ENCODE peak calls at places on chromosomes 4 and X, in nine cellular contexts. Z is left lung, Q is esophagus muscularis mucosa, O is vagina, U is uterus, F is OCI-LY7, E is aorta, N is upper lobe of left lung, I is lung. W is an unnamed sample. For H3K4me1, the result is how much of the 10 kb centered on the place peaks cover.

GRCh38 chr4:47531241-47531953 is 46.3 kb downstream of the ATP10D start:
- DNase-seq in U (no peak), O (no peak), Q (no peak), I (no peak), E (peak), F (no peak), Z (no peak), N (peak), W (peak)

GRCh38 chr4:14022428-14022827 is 394.9 kb upstream of the BOD1L1 start:
- DNase-seq in N (no peak), Q (no peak), I (no peak), U (no peak), Z (no peak), E (no peak), F (no peak), O (no peak), W (no peak)

GRCh38 chr4:154189346-154189745 is 302.3 kb downstream of the DCHS2 start:
- DNase-seq in O (no peak), F (no peak), I (no peak), N (no peak), Q (no peak), U (no peak), E (no peak), Z (no peak), W (no peak)

GRCh38 chr4:187090401-187090800 is 366.7 kb upstream of the FAT1 start:
- DNase-seq in Q (no peak), E (no peak), U (no peak), Z (no peak), F (no peak), I (no peak), N (no peak), O (no peak), W (no peak)

GRCh38 chrX:78527263-78527662 is 131.9 kb downstream of the RTL3 start:
- DNase-seq in N (no peak), Z (no peak), I (no peak), U (no peak), Q (no peak), O (no peak), E (no peak), F (no peak), W (no peak)

GRCh38 chr4:2341911-2342652 is 76.4 kb downstream of the ZFYVE28 start:
- DNase-seq in Q (no peak), F (no peak), U (peak), E (peak), I (no peak), N (peak), O (peak), Z (peak), W (no peak)

GRCh38 chr4:75099321-75099720 is 166.4 kb downstream of the PARM1 start:
- DNase-seq in F (peak), E (no peak), U (no peak), O (no peak), Z (no peak), I (no peak), Q (no peak), N (no peak), W (no peak)

GRCh38 chr4:4338201-4338600 is 48.1 kb downstream of the ZBTB49 start:
- DNase-seq in O (no peak), N (no peak), Z (no peak), Q (no peak), F (no peak), E (no peak), I (no peak), U (no peak), W (no peak)

GRCh38 chrX:18638397-18638796 is 33.5 kb downstream of the RS1 start:
- DNase-seq in Z (no peak), F (no peak), N (no peak), E (no peak), I (no peak), U (no peak), O (no peak), Q (no peak), W (no peak)

GRCh38 chr4:17690135-17690534 is 75.7 kb downstream of the MED28 start:
- DNase-seq in U (no peak), Q (peak), F (no peak), O (no peak), N (no peak), Z (no peak), E (no peak), I (no peak), W (no peak)

GRCh38 chr4:22500831-22501714 is 14.8 kb downstream of the ADGRA3 start:
- DNase-seq in F (no peak), N (peak), E (no peak), O (no peak), I (no peak), U (no peak), Q (peak), Z (no peak), W (no peak)

GRCh38 chr4:183130328-183131155 is 31.5 kb downstream of the WWC2 start:
- DNase-seq in O (no peak), I (peak), Q (no peak), U (no peak), N (peak), Z (no peak), E (no peak), F (no peak), W (no peak)

GRCh38 chrX:37685452-37686347 is at the start of gene XK:
- DNase-seq in Q (no peak), U (peak), F (no peak), Z (peak), N (peak), I (peak), O (no peak), E (peak), W (peak)

GRCh38 chr4:156473175-156473574 is 498.4 kb downstream of the PDGFC start:
- DNase-seq in Q (no peak), N (no peak), O (no peak), E (no peak), I (no peak), Z (no peak), F (no peak), U (no peak), W (no peak)

GRCh38 chr4:166078956-166079355 is 205.9 kb downstream of the TLL1 start:
- DNase-seq in Z (no peak), I (no peak), U (no peak), F (no peak), N (no peak), O (no peak), Q (no peak), E (no peak), W (no peak)

GRCh38 chrX:74449322-74449936 is 28.1 kb downstream of the SLC16A2 start:
- DNase-seq in O (peak), Z (no peak), F (no peak), E (no peak), Q (no peak), I (no peak), U (no peak), N (no peak), W (no peak)

GRCh38 chr4:155667538-155668511 is 1.2 kb downstream of the GUCY1A1 start:
- DNase-seq in Z (peak), N (peak), I (peak), E (peak), U (peak), Q (no peak), O (no peak), F (no peak), W (no peak)

GRCh38 chr4:5918331-5919030 is 25.6 kb upstream of the CRMP1 start:
- DNase-seq in Z (no peak), I (no peak), F (no peak), O (no peak), N (no peak), E (no peak), Q (no peak), U (no peak), W (no peak)

GRCh38 chr4:168893807-168894206 is 116.2 kb downstream of the CBR4 start:
- DNase-seq in E (no peak), U (no peak), I (no peak), F (no peak), Q (no peak), O (no peak), Z (no peak), N (no peak), W (no peak)

GRCh38 chr4:184450045-184450444 is 24.3 kb downstream of the IRF2 start:
- DNase-seq in N (no peak), F (no peak), Z (no peak), Q (no peak), E (no peak), I (no peak), O (no peak), U (no peak), W (no peak)
- H3K4me3 ChIP-seq in N (no peak), F (no peak), Z (peak), Q (no peak), E (no peak), I (no peak), O (no peak), U (no peak), W (no peak)

GRCh38 chr4:176927117-176927516 is 134.4 kb upstream of the VEGFC start:
- DNase-seq in F (no peak), N (no peak), U (no peak), O (no peak), Q (no peak), I (no peak), E (no peak), Z (no peak), W (no peak)
- H3K27ac ChIP-seq in F (no peak), N (no peak), U (no peak), O (no peak), Q (no peak), I (no peak), E (no peak), Z (no peak), W (no peak)

DNA sequence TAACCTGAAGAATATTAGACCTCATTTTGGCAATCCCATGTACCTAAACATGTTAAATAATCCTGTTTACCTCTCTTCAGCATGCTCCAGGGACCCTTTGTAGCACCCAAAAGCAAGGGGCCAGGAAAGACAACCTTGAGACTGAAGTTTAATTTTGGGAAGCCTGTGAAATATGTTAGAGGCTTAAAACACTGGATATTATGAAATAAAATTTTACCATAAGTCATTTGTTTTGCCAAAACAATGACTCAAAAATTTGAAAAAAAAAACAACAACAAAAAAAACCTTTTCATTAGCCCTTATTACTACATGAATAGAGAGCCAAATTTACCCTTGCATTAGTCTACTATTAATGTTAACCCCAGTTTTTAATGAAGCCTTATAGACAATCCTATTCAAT is 49.7 kb downstream of the HMGB2 start:
- DNase-seq in F (no peak), U (no peak), E (no peak), O (no peak), I (no peak), N (no peak), Q (no peak), Z (no peak), W (no peak)
- H3K4me1 ChIP-seq in F (under half), U (under half), E (under half), O (under half), I (under half), N (under half), Q (under half), Z (under half), W (under half)

GRCh38 chrX:104134583-104135261 is 22.1 kb downstream of the SLC25A53 start:
- DNase-seq in U (no peak), Q (no peak), N (no peak), I (no peak), F (no peak), E (no peak), Z (no peak), O (no peak), W (no peak)

GRCh38 chrX:104141087-104141760 is 15.6 kb downstream of the SLC25A53 start:
- DNase-seq in N (no peak), Q (no peak), I (no peak), F (no peak), E (no peak), O (no peak), U (no peak), Z (no peak), W (no peak)

GRCh38 chrX:104135677-104136076 is 21.1 kb downstream of the SLC25A53 start:
- DNase-seq in F (no peak), Z (no peak), I (no peak), Q (no peak), U (no peak), E (no peak), N (no peak), O (no peak), W (no peak)

GRCh38 chrX:104137496-104137895 is 19.3 kb downstream of the SLC25A53 start:
- DNase-seq in Z (no peak), E (no peak), U (no peak), O (no peak), I (no peak), Q (no peak), N (no peak), F (peak), W (no peak)

GRCh38 chrX:104136241-104137019 is 20.4 kb downstream of the SLC25A53 start:
- DNase-seq in Z (no peak), N (peak), U (peak), Q (no peak), O (no peak), I (peak), F (peak), E (peak), W (peak)
- H3K4me3 ChIP-seq in Z (no peak), N (peak), U (peak), Q (peak), O (peak), I (peak), F (no peak), E (peak), W (no peak)

DNA sequence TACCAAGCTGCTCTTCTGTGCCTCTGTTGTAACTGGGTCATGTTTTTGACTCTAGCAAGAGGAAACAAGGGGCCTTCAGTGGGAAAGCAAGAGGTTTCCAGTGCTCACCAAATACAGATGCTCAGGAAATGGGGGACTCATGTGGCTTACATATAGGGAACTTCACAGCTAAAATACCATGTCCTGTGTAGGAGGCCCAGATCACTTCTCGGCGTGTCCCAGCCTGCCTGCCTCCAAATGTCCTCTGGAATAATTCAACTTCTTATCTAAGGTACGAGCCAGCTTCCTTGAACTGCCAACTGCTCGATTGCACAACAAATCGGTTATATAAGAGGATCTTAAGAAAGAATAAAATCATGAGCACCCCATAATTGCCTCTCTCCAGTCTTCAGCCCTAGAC is 161.3 kb downstream of the KIT start:
- DNase-seq in F (no peak), E (no peak), O (no peak), Q (no peak), N (no peak), Z (no peak), U (no peak), I (no peak), W (no peak)
- H3K27ac ChIP-seq in F (no peak), E (no peak), O (no peak), Q (no peak), N (no peak), Z (no peak), U (no peak), I (no peak), W (no peak)

GRCh38 chr4:68463796-68464195 is 16.5 kb downstream of the TMPRSS11E start:
- DNase-seq in I (no peak), Q (no peak), U (no peak), Z (no peak), N (no peak), F (no peak), O (no peak), E (no peak), W (no peak)
- H3K4me1 ChIP-seq in I (under half), Q (under half), U (under half), Z (under half), N (under half), F (under half), O (under half), E (under half), W (under half)

GRCh38 chr4:125314676-125315570 is at the start of gene FAT4:
- DNase-seq in Z (peak), I (peak), N (peak), O (peak), Q (peak), F (no peak), E (peak), U (peak), W (no peak)
- H3K4me3 ChIP-seq in Z (peak), I (peak), N (peak), O (peak), Q (peak), F (no peak), E (peak), U (peak), W (peak)

W was measured in CD8-positive, alpha-beta memory T cell.